ENCODE peak calls at places on chromosome 16, in six cellular contexts. X, I, U, M, C and F are unnamed samples.

GRCh38 chr16:59116744-59117143 is 382.6 kb upstream of the GOT2 start:
- DNase-seq in I (no peak), C (no peak), U (no peak), M (no peak), X (no peak), F (no peak)

GRCh38 chr16:81945665-81946064 is 65.6 kb downstream of the SDR42E1 start:
- DNase-seq in U (no peak), I (no peak), C (no peak), X (no peak), M (peak), F (no peak)

GRCh38 chr16:64864232-64864803 is 257.5 kb downstream of the CDH11 start:
- DNase-seq in I (no peak), X (no peak), C (peak), U (peak), M (peak), F (no peak)

GRCh38 chr16:5056347-5056746 is 9.4 kb downstream of the C16orf89 start:
- DNase-seq in C (peak), U (no peak), M (peak), X (peak), I (peak), F (peak)

GRCh38 chr16:82992826-82993225 is 366.1 kb downstream of the CDH13 start:
- DNase-seq in X (no peak), U (no peak), I (no peak), C (no peak), M (no peak), F (no peak)

GRCh38 chr16:88086571-88087516 is 135.6 kb downstream of the BANP start:
- DNase-seq in U (no peak), X (no peak), M (no peak), I (no peak), C (no peak), F (peak)

GRCh38 chr16:84692451-84692850 is 7.3 kb upstream of the USP10 start:
- DNase-seq in U (no peak), M (peak), X (no peak), I (no peak), C (no peak), F (no peak)

GRCh38 chr16:23020084-23020483 is 129.2 kb downstream of the USP31 start:
- DNase-seq in C (no peak), X (no peak), U (no peak), M (no peak), I (no peak), F (no peak)

GRCh38 chr16:75628351-75628750 is 5.3 kb upstream of the ADAT1 start:
- DNase-seq in M (no peak), I (no peak), X (no peak), C (no peak), U (no peak), F (no peak)

GRCh38 chr16:81786321-81786720 is 7.2 kb downstream of the PLCG2 start:
- DNase-seq in M (no peak), X (no peak), I (no peak), U (peak), C (peak), F (no peak)

GRCh38 chr16:19588661-19589060 is 33.2 kb downstream of the VPS35L start:
- DNase-seq in M (peak), C (no peak), X (no peak), I (no peak), U (no peak), F (no peak)

GRCh38 chr16:19168173-19169080 is at the start of gene SYT17:
- DNase-seq in X (no peak), I (peak), U (peak), C (peak), M (no peak), F (peak)

GRCh38 chr16:70702624-70703023 is 16.8 kb upstream of the MTSS2 start:
- DNase-seq in U (no peak), I (no peak), M (no peak), X (no peak), C (no peak), F (no peak)

GRCh38 chr16:73048292-73049050 is 543 bp upstream of the ZFHX3 start:
- DNase-seq in I (no peak), M (peak), X (no peak), U (no peak), C (peak), F (no peak)

GRCh38 chr16:88941933-88942909 is 34.8 kb downstream of the CBFA2T3 start:
- DNase-seq in C (no peak), M (peak), X (peak), I (peak), U (peak), F (peak)

GRCh38 chr16:47643610-47644009 is 182.5 kb downstream of the PHKB start:
- DNase-seq in U (no peak), X (no peak), M (peak), C (no peak), I (no peak), F (no peak)

GRCh38 chr16:82368041-82368440 is 198.0 kb upstream of the MPHOSPH6 start:
- DNase-seq in M (peak), C (peak), X (peak), I (peak), U (peak), F (no peak)

GRCh38 chr16:81315271-81316175 is 761 bp downstream of the GAN start:
- DNase-seq in X (peak), U (peak), I (peak), C (peak), M (peak), F (peak)

GRCh38 chr16:89890200-89890599 is 16.8 kb downstream of the TCF25 start:
- DNase-seq in C (no peak), M (no peak), X (no peak), I (no peak), U (no peak), F (no peak)

GRCh38 chr16:11379420-11379819 is 34.2 kb downstream of the RMI2 start:
- DNase-seq in M (no peak), C (peak), I (no peak), U (no peak), X (peak), F (peak)

GRCh38 chr16:88705076-88705684 is 1.0 kb downstream of the RNF166 start:
- DNase-seq in U (no peak), C (no peak), I (no peak), X (no peak), M (peak), F (no peak)

GRCh38 chr16:66135376-66135775 is 231.1 kb upstream of the CDH5 start:
- DNase-seq in M (peak), U (no peak), I (no peak), C (no peak), X (no peak), F (no peak)

GRCh38 chr16:24568392-24568791 is 29.0 kb downstream of the RBBP6 start:
- DNase-seq in M (peak), I (no peak), X (no peak), C (peak), U (no peak), F (no peak)

GRCh38 chr16:89893642-89894548 is 20.5 kb downstream of the TCF25 start:
- DNase-seq in X (no peak), M (no peak), I (no peak), U (no peak), C (no peak), F (no peak)

GRCh38 chr16:48609453-48610023 is 442 bp downstream of the N4BP1 start:
- DNase-seq in M (peak), C (no peak), I (peak), U (peak), X (peak), F (no peak)

GRCh38 chr16:23182675-23183485 is at the start of gene SCNN1G:
- DNase-seq in I (peak), M (no peak), X (peak), C (no peak), U (peak), F (no peak)

GRCh38 chr16:1125471-1125870 is 27.4 kb upstream of the CACNA1H start:
- DNase-seq in M (peak), U (peak), X (no peak), I (no peak), C (peak), F (no peak)

GRCh38 chr16:52265446-52265861 is 281.5 kb downstream of the TOX3 start:
- DNase-seq in C (no peak), I (no peak), U (no peak), M (no peak), X (no peak), F (no peak)

GRCh38 chr16:87621976-87622713 is 19.8 kb downstream of the JPH3 start:
- DNase-seq in C (no peak), M (no peak), X (no peak), U (no peak), I (no peak), F (no peak)

GRCh38 chr16:17171250-17172143 is 299.3 kb downstream of the XYLT1 start:
- DNase-seq in M (no peak), I (no peak), X (no peak), U (no peak), C (no peak), F (no peak)

GRCh38 chr16:17176199-17176598 is 294.6 kb downstream of the XYLT1 start:
- DNase-seq in U (no peak), C (no peak), X (no peak), I (no peak), M (no peak), F (no peak)

GRCh38 chr16:17173134-17173729 is 297.5 kb downstream of the XYLT1 start:
- DNase-seq in I (peak), C (no peak), U (peak), X (peak), M (peak), F (no peak)

GRCh38 chr16:17166095-17166494 is 304.7 kb downstream of the XYLT1 start:
- DNase-seq in X (no peak), I (no peak), C (no peak), U (no peak), M (no peak), F (no peak)

DNA sequence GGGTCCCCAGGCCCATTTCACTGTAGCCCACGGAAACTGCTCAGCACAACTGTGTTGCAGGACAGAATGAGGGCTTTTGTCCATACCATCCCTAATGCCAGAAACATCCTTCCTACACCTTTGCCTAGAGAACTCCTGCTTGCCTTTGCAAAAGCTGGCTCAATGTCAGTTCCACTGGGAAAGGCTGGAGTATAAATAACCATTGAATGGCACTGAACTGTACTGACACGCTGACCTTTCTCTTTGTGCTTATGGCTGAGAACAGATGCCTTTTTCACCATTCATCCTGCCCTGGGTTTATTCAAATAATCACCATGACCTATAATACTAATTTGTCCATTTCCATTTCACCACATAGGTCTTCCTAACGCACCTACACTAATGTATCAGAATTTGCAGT is 300.3 kb downstream of the XYLT1 start:
- DNase-seq in X (no peak), I (no peak), C (no peak), M (no peak), U (no peak), F (no peak)
- TF ChIP-seq CTCF in X (no peak), I (no peak), C (no peak), M (no peak), U (no peak), F (no peak)

GRCh38 chr16:28146536-28146935 is 65.2 kb downstream of the XPO6 start:
- DNase-seq in U (no peak), C (no peak), X (no peak), M (no peak), I (no peak), F (no peak)

GRCh38 chr16:28139530-28139929 is 72.2 kb downstream of the XPO6 start:
- DNase-seq in U (no peak), I (no peak), X (no peak), M (no peak), C (no peak), F (no peak)

GRCh38 chr16:28136751-28137434 is 73.4 kb upstream of the GSG1L start:
- DNase-seq in U (no peak), M (peak), C (no peak), X (no peak), I (no peak), F (peak)

DNA sequence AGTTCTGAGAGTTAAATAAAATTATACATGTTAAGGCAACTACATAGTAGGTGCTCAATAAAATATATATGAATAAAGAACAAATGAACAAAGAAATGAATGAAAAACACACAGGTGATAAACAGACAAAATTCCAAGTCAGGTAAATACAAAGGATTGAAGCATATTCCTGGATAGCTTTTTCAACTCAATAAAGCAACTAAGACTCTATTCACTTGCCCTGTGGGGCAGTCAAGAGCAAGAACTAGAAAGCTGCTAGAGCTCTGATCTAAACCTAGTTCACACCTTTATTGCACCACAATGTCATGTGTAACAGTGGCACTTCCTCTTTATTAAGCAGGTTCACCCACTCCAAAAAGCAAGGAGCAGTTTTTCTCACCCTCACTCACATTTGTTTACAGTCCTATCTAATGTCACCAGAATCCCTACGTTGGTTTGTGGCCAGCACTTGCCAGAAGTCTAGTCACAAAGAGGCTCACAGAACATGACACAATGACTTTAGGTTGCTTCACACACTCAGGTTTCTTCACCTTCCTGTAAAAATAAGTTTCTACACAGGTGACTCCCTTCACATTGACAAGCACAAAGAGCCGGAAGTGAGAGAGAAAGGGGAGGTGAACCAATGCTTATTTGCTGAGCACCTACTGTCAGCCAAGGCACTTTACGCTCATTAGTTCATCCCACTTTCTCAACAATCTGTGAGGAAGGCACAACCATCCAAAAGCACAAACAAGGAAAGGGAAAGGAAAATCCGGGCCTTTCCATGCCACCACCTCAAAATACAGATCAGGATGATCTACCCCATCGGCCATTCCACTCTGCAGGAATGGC is 70.8 kb downstream of the XPO6 start:
- DNase-seq in M (no peak), C (no peak), X (peak), U (no peak), I (no peak), F (peak)
- TF ChIP-seq CTCF in M (no peak), C (no peak), X (peak), U (no peak), I (no peak), F (peak)

GRCh38 chr16:16045311-16045710 is 95.9 kb downstream of the ABCC1 start:
- DNase-seq in X (no peak), C (peak), M (peak), I (no peak), U (peak), F (no peak)

GRCh38 chr16:16042076-16042475 is 92.7 kb downstream of the ABCC1 start:
- DNase-seq in M (peak), X (no peak), I (no peak), C (no peak), U (no peak), F (no peak)

GRCh38 chr16:16047761-16048160 is 98.3 kb downstream of the ABCC1 start:
- DNase-seq in M (no peak), C (no peak), I (no peak), U (no peak), X (no peak), F (no peak)

GRCh38 chr16:16048904-16049582 is 99.6 kb downstream of the ABCC1 start:
- DNase-seq in M (no peak), X (no peak), U (peak), C (no peak), I (no peak), F (no peak)

DNA sequence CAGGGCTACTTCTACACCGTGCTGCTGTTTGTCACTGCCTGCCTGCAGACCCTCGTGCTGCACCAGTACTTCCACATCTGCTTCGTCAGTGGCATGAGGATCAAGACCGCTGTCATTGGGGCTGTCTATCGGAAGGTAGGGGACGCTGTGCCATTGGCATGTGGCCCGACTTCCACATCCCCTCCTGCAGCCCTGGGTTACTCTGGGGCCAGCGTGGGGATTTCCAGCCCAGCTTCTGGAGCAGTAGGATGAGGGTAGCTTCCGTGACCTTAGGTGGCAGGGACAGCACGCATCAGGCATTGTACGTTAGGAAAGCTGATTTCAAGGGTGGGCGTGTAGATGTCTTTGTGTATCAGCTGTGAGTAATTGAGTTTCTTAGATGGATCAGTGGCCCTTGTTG is 96.5 kb downstream of the ABCC1 start:
- DNase-seq in C (no peak), X (peak), U (no peak), M (no peak), I (no peak), F (no peak)
- TF ChIP-seq CTCF in C (no peak), X (peak), U (no peak), M (no peak), I (no peak), F (no peak)

GRCh38 chr16:2205104-2205966 is at the start of gene MLST8:
- DNase-seq in U (peak), I (peak), X (peak), M (peak), C (peak), F (peak)
- TF ChIP-seq CTCF in U (no peak), I (no peak), X (peak), M (peak), C (no peak), F (no peak)

GRCh38 chr16:55698331-55698730 is 42.5 kb downstream of the SLC6A2 start:
- DNase-seq in M (no peak), U (no peak), X (no peak), C (no peak), I (no peak), F (no peak)
- TF ChIP-seq CTCF in M (no peak), U (no peak), X (no peak), C (no peak), I (no peak), F (no peak)

GRCh38 chr16:31461921-31462804 is 2.9 kb downstream of the ARMC5 start:
- DNase-seq in X (no peak), U (no peak), I (no peak), C (no peak), M (no peak), F (no peak)

GRCh38 chr16:31461201-31461920 is 2.1 kb downstream of the ARMC5 start:
- DNase-seq in U (no peak), C (no peak), X (no peak), I (no peak), M (no peak), F (no peak)

GRCh38 chr16:31459722-31460581 is 651 bp downstream of the ARMC5 start:
- DNase-seq in X (peak), M (peak), I (peak), C (peak), U (peak), F (peak)

GRCh38 chr16:31458835-31459721 is at the start of gene ARMC5:
- DNase-seq in X (peak), U (peak), I (peak), C (peak), M (peak), F (peak)

DNA sequence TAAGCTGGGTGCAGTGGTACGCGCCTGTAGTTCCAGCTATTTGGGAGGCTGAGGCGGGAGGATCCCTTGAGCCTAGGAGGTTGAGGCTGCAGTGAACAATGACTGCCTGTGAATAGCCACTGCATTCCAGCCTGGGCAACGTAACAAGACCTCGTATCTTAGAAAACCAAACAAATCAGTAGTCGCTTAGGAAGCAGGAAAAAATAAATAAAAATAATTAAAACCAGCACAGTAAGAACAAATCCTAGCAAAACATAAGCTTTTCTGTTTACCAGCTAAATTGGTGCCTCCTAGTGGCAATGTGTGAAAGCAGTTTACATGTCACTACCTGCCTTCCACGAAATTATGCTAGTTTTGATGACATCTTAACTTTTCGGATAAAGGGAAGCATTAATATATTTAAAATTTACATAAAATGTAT is 1.3 kb downstream of the ARMC5 start:
- DNase-seq in U (no peak), I (no peak), M (peak), C (peak), X (peak), F (no peak)
- TF ChIP-seq CTCF in U (peak), I (peak), M (peak), C (peak), X (peak), F (peak)

GRCh38 chr16:77784441-77785356 is 3.7 kb upstream of the VAT1L start:
- DNase-seq in C (peak), X (no peak), U (no peak), M (peak), I (no peak), F (no peak)
- TF ChIP-seq CTCF in C (peak), X (peak), U (no peak), M (peak), I (no peak), F (no peak)